ENCODE peak calls at places on chromosomes 11 and 22, in four cellular contexts. B is IMR-90, Q is coronary artery, U is foreskin keratinocyte. S is an unnamed sample.

GRCh38 chr11:7060828-7061227 is 28.0 kb upstream of the RBMXL2 start:
- DNase-seq in B (peak; percentile 58), Q (no peak), U (no peak), S (no peak)

GRCh38 chr11:43894546-43894945 is 13.9 kb downstream of the ALKBH3 start:
- DNase-seq in B (no peak), Q (no peak), U (no peak), S (no peak)

GRCh38 chr11:19232910-19233503 is 7.7 kb downstream of the E2F8 start:
- DNase-seq in B (peak; percentile 87), Q (no peak), U (peak; percentile 93), S (no peak)

GRCh38 chr11:113615098-113615497 is 91.0 kb downstream of the TMPRSS5 start:
- DNase-seq in B (no peak), Q (no peak), U (no peak), S (no peak)

GRCh38 chr11:87039371-87039770 is 1.6 kb downstream of the TMEM135 start:
- DNase-seq in B (peak; percentile 19), Q (no peak), U (no peak), S (no peak)

GRCh38 chr11:65279713-65280459 is 18.1 kb downstream of the POLA2 start:
- DNase-seq in B (peak; percentile 99), Q (peak; percentile 78), U (peak; percentile 92), S (no peak)

GRCh38 chr11:45658292-45658991 is 7.0 kb downstream of the CHST1 start:
- DNase-seq in B (peak; percentile 45), Q (peak; percentile 89), U (no peak), S (no peak)

GRCh38 chr11:1870326-1870696 is 17.4 kb downstream of the LSP1 start:
- DNase-seq in B (no peak), Q (no peak), U (no peak), S (peak; percentile 59)

GRCh38 chr11:125262194-125262824 is 97.8 kb downstream of the PKNOX2 start:
- DNase-seq in B (no peak), Q (no peak), U (no peak), S (no peak)

GRCh38 chr11:116467809-116468208 is 305.0 kb downstream of the BUD13 start:
- DNase-seq in B (no peak), Q (no peak), U (peak; percentile 19), S (no peak)

GRCh38 chr11:72373163-72373562 is 61.2 kb downstream of the CLPB start:
- DNase-seq in B (no peak), Q (no peak), U (no peak), S (no peak)

GRCh38 chr11:127117231-127117671 is 116.7 kb upstream of the KIRREL3 start:
- DNase-seq in B (no peak), Q (no peak), U (no peak), S (no peak)

GRCh38 chr11:36060926-36061325 is 117.1 kb downstream of the LDLRAD3 start:
- DNase-seq in B (no peak), Q (no peak), U (no peak), S (peak; percentile 55)

GRCh38 chr11:16001899-16002426 is 354.4 kb downstream of the SOX6 start:
- DNase-seq in B (peak; percentile 95), Q (no peak), U (peak; percentile 82), S (peak; percentile 34)

GRCh38 chr11:121588747-121589146 is 136.0 kb upstream of the SORL1-AS1 start:
- DNase-seq in B (no peak), Q (no peak), U (no peak), S (no peak)

GRCh38 chr11:44566952-44567875 is 1.8 kb downstream of the CD82 start:
- DNase-seq in B (no peak), Q (no peak), U (no peak), S (no peak)

GRCh38 chr11:132258865-132259264 is 888.5 kb downstream of the NTM start:
- DNase-seq in B (peak; percentile 72), Q (no peak), U (peak; percentile 69), S (no peak)

GRCh38 chr11:68373810-68374501 is 61.6 kb downstream of the LRP5 start:
- DNase-seq in B (peak; percentile 15), Q (no peak), U (no peak), S (no peak)

GRCh38 chr11:70525006-70525405 is 126.7 kb downstream of the CTTN start:
- DNase-seq in B (no peak), Q (no peak), U (peak; percentile 18), S (no peak)

GRCh38 chr11:16925495-16926065 is 88.6 kb downstream of the PLEKHA7 start:
- DNase-seq in B (no peak), Q (no peak), U (peak; percentile 54), S (peak; percentile 49)

GRCh38 chr11:57085604-57086003 is 96.1 kb upstream of the LRRC55 start:
- DNase-seq in B (no peak), Q (no peak), U (no peak), S (no peak)

GRCh38 chr11:73551697-73552096 is 46.2 kb downstream of the FAM168A start:
- DNase-seq in B (no peak), Q (no peak), U (no peak), S (no peak)

GRCh38 chr11:17649261-17649660 is 70.1 kb upstream of the MYOD1 start:
- DNase-seq in B (no peak), Q (no peak), U (no peak), S (no peak)

GRCh38 chr22:23542933-23543332 is 37.2 kb downstream of the IGLL1 start:
- DNase-seq in B (peak; percentile 49), Q (no peak), U (no peak), S (no peak)

GRCh38 chr11:12175694-12176241 is 65.4 kb downstream of the MICAL2 start:
- DNase-seq in B (peak; percentile 97), Q (peak; percentile 61), U (peak; percentile 100), S (no peak)

GRCh38 chr11:75986966-75987365 is 172.0 kb downstream of the UVRAG start:
- DNase-seq in B (no peak), Q (no peak), U (no peak), S (no peak)

GRCh38 chr22:22703715-22704114 is 59.3 kb downstream of the GGTLC2 start:
- DNase-seq in B (no peak), Q (peak; percentile 65), U (no peak), S (no peak)

GRCh38 chr22:27226666-27227065 is 569.3 kb downstream of the MIAT start:
- DNase-seq in B (peak; percentile 31), Q (peak; percentile 43), U (peak; percentile 35), S (no peak)

DNA sequence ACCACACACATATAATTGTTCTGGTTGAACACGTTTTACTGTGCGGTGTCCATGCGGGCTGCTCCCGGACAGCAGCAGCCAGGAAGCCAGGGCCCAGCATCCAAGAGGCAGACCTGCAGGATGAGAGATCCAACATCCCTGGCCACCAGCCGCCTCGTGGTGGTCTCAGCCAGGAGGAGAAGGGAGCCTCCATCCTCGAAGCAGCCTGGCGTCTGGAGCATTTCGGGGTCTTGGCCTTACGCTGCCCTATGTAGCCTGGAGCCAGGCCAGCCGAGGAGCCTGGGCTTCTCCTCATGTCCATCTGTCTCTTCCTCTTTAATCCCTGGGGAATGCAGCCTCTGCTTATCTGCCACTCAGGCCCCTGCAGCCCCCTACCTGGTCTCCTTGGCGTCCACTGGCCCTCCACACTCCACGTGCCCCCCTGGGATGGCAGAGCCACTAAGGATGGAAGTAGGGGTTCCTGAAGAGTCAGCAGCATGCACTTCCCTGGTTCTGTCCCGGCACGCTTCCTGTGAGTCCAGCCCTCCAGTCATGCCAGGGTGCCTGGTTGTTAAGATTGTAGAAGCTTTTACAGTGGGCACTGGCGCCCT is 253.2 kb downstream of the TBC1D22A start:
- DNase-seq in B (no peak), Q (no peak), U (no peak), S (no peak)
- TF ChIP-seq CTCF in B (no peak), Q (no peak), U (no peak), S (no peak)

GRCh38 chr11:93983542-93984204 is 37.5 kb upstream of the HEPHL1 start:
- DNase-seq in B (no peak), Q (no peak), U (no peak), S (no peak)
- TF ChIP-seq CTCF in B (no peak), Q (no peak), U (no peak), S (no peak)

GRCh38 chr11:111565111-111565720 is 24.7 kb downstream of the LAYN start:
- DNase-seq in B (peak; percentile 80), Q (no peak), U (peak; percentile 41), S (no peak)
- TF ChIP-seq CTCF in B (peak; percentile 92), Q (peak; percentile 88), U (peak; percentile 95), S (peak; percentile 94)

GRCh38 chr22:30803679-30804078 is 109.0 kb downstream of the OSBP2 start:
- DNase-seq in B (no peak), Q (no peak), U (no peak), S (no peak)

GRCh38 chr22:30801695-30802094 is 107.0 kb downstream of the OSBP2 start:
- DNase-seq in B (no peak), Q (no peak), U (no peak), S (no peak)

GRCh38 chr22:30804626-30805025 is 110.0 kb downstream of the OSBP2 start:
- DNase-seq in B (no peak), Q (no peak), U (no peak), S (no peak)

GRCh38 chr22:30806391-30806861 is 111.8 kb downstream of the OSBP2 start:
- DNase-seq in B (peak; percentile 67), Q (no peak), U (peak; percentile 87), S (no peak)

DNA sequence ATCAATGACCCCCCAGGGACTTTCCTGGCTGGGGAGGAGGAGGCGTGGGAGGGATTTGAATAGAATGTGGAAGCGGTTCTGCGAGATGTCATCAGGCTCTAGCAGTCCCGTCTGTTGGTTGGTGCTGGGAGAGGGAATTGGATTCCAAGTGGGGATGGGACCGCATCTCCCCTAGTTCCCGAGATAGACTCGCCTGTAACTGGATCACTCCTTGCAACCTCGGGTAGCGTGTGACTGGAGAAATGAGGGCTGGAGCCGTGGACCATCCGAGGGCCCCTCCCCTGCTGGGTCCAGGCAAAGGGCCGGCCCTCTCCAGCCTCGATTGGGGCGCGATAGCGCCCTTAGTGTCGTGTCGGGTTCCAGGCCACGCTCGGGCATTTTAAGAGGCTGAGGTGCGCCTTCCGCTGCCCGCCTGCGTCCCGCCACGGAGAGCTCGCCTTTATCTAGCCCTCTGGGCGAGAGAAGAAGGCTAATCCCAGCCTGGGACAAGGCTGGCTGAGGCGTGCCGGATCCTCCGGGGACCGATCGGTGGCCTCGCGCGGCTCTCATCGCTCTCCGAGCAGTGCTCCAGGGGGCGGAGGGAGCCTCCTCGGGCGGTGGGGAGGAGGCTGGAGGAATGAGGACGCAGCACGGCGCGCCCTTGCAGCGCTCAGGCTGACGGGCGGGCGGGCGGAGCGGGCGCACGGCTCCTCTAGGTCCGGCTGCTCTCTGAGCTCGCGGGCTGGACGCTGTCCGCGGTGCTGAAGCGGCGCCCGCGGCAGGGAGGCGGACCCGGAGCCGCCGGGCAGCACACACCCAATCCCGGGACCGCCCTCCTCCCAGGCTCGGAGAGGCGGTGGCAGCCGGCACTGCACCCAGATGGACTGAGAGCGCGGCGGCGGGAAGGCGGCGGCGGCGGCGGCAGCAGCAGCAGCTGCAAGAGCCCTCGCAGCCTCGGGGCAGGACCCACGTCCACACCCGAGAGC is 107.8 kb downstream of the OSBP2 start:
- DNase-seq in B (peak; percentile 90), Q (peak; percentile 83), U (peak; percentile 84), S (peak; percentile 79)
- TF ChIP-seq CTCF in B (peak; percentile 35), Q (peak; percentile 26), U (peak; percentile 54), S (peak; percentile 20)

GRCh38 chr11:22165087-22165486 is 27.8 kb upstream of the ANO5 start:
- DNase-seq in B (no peak), Q (no peak), U (no peak), S (no peak)

GRCh38 chr11:22165799-22166548 is 26.9 kb upstream of the ANO5 start:
- DNase-seq in B (no peak), Q (no peak), U (no peak), S (no peak)

GRCh38 chr11:22173532-22173931 is 19.4 kb upstream of the ANO5 start:
- DNase-seq in B (no peak), Q (no peak), U (no peak), S (no peak)

DNA sequence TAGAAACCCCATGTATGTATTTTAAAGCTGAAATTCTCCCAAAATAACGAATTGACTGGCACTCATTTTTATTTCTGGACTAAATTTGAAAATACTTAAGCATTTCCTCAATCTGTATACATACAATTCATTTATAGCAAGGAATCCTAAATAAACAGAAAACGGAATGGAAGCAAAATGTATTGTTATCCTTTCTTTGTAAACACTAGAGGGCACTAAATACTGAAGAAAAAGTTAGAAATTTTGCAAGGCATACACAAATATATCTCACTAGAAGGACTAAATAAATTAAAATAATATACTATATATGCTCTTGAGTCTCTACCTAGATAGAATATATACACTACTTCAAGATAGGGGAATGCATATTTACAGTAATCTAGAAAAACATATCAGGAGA is 23.1 kb upstream of the ANO5 start:
- DNase-seq in B (peak; percentile 0), Q (no peak), U (no peak), S (no peak)
- TF ChIP-seq CTCF in B (peak; percentile 13), Q (no peak), U (peak; percentile 47), S (peak; percentile 15)